ENCODE peak calls at places on chromosomes 4 and X, in eight cellular contexts. One of them, this sample, is unnamed.

GRCh38 chrX:40855411-40855810 is 120.1 kb upstream of the MED14 start:
- DNase-seq in MM.1S: no peak
- DNase-seq in PC-3: peak
- DNase-seq in OCI-LY7: no peak
- DNase-seq in GM23248: peak
- DNase-seq in GM23338: no peak
- DNase-seq in hepatocyte: no peak
- DNase-seq in SK-N-SH: no peak
- DNase-seq in this sample: no peak

GRCh38 chr4:76898385-76898692 is 395 bp upstream of the SOWAHB start:
- DNase-seq in MM.1S: no peak
- DNase-seq in PC-3: no peak
- DNase-seq in OCI-LY7: no peak
- DNase-seq in GM23248: no peak
- DNase-seq in GM23338: no peak
- DNase-seq in hepatocyte: no peak
- DNase-seq in SK-N-SH: no peak
- DNase-seq in this sample: no peak

GRCh38 chr4:8407316-8407715 is 33.2 kb downstream of the ACOX3 start:
- DNase-seq in MM.1S: no peak
- DNase-seq in PC-3: no peak
- DNase-seq in OCI-LY7: no peak
- DNase-seq in GM23248: no peak
- DNase-seq in GM23338: no peak
- DNase-seq in hepatocyte: no peak
- DNase-seq in SK-N-SH: no peak
- DNase-seq in this sample: no peak

GRCh38 chr4:101784957-101785356 is 5.6 kb upstream of the BANK1 start:
- DNase-seq in MM.1S: no peak
- DNase-seq in PC-3: no peak
- DNase-seq in OCI-LY7: no peak
- DNase-seq in GM23248: no peak
- DNase-seq in GM23338: no peak
- DNase-seq in hepatocyte: no peak
- DNase-seq in SK-N-SH: no peak
- DNase-seq in this sample: peak

GRCh38 chr4:114890773-114891172 is 222.6 kb downstream of the NDST4 start:
- DNase-seq in MM.1S: no peak
- DNase-seq in PC-3: no peak
- DNase-seq in OCI-LY7: no peak
- DNase-seq in GM23248: no peak
- DNase-seq in GM23338: no peak
- DNase-seq in hepatocyte: no peak
- DNase-seq in SK-N-SH: no peak
- DNase-seq in this sample: no peak

GRCh38 chr4:160745126-160745525 is 1418.7 kb downstream of the FSTL5 start:
- DNase-seq in MM.1S: no peak
- DNase-seq in PC-3: no peak
- DNase-seq in OCI-LY7: no peak
- DNase-seq in GM23248: no peak
- DNase-seq in GM23338: no peak
- DNase-seq in hepatocyte: no peak
- DNase-seq in SK-N-SH: no peak
- DNase-seq in this sample: no peak

GRCh38 chr4:1547863-1548637 is 136.1 kb downstream of the FAM53A start:
- DNase-seq in MM.1S: no peak
- DNase-seq in PC-3: no peak
- DNase-seq in OCI-LY7: no peak
- DNase-seq in GM23248: no peak
- DNase-seq in GM23338: peak
- DNase-seq in hepatocyte: no peak
- DNase-seq in SK-N-SH: no peak
- DNase-seq in this sample: no peak

GRCh38 chr4:3673716-3674478 is 92.3 kb upstream of the ADRA2C start:
- DNase-seq in MM.1S: no peak
- DNase-seq in PC-3: no peak
- DNase-seq in OCI-LY7: no peak
- DNase-seq in GM23248: no peak
- DNase-seq in GM23338: no peak
- DNase-seq in hepatocyte: no peak
- DNase-seq in SK-N-SH: no peak
- DNase-seq in this sample: no peak

GRCh38 chr4:124079174-124079780 is 633.3 kb downstream of the ANKRD50 start:
- DNase-seq in MM.1S: no peak
- DNase-seq in PC-3: peak
- DNase-seq in OCI-LY7: no peak
- DNase-seq in GM23248: peak
- DNase-seq in GM23338: no peak
- DNase-seq in hepatocyte: no peak
- DNase-seq in SK-N-SH: no peak
- DNase-seq in this sample: no peak

GRCh38 chr4:158193171-158193749 is 17.0 kb upstream of the TMEM144 start:
- DNase-seq in MM.1S: peak
- DNase-seq in PC-3: peak
- DNase-seq in OCI-LY7: peak
- DNase-seq in GM23248: peak
- DNase-seq in GM23338: peak
- DNase-seq in hepatocyte: peak
- DNase-seq in SK-N-SH: peak
- DNase-seq in this sample: peak

GRCh38 chr4:1329408-1330371 is 17.3 kb upstream of the UVSSA start:
- DNase-seq in MM.1S: no peak
- DNase-seq in PC-3: no peak
- DNase-seq in OCI-LY7: no peak
- DNase-seq in GM23248: peak
- DNase-seq in GM23338: no peak
- DNase-seq in hepatocyte: no peak
- DNase-seq in SK-N-SH: no peak
- DNase-seq in this sample: no peak

GRCh38 chrX:131237363-131237762 is 51.7 kb downstream of the IGSF1 start:
- DNase-seq in MM.1S: no peak
- DNase-seq in PC-3: no peak
- DNase-seq in OCI-LY7: no peak
- DNase-seq in GM23248: no peak
- DNase-seq in GM23338: peak
- DNase-seq in hepatocyte: no peak
- DNase-seq in SK-N-SH: no peak
- DNase-seq in this sample: no peak

GRCh38 chr4:184168406-184169019 is 49.2 kb downstream of the ENPP6 start:
- DNase-seq in MM.1S: peak
- DNase-seq in PC-3: peak
- DNase-seq in OCI-LY7: peak
- DNase-seq in GM23248: peak
- DNase-seq in GM23338: peak
- DNase-seq in hepatocyte: peak
- DNase-seq in SK-N-SH: peak
- DNase-seq in this sample: peak

GRCh38 chr4:123889376-123889945 is 492.9 kb downstream of the SPRY1 start:
- DNase-seq in MM.1S: no peak
- DNase-seq in PC-3: no peak
- DNase-seq in OCI-LY7: no peak
- DNase-seq in GM23248: no peak
- DNase-seq in GM23338: no peak
- DNase-seq in hepatocyte: no peak
- DNase-seq in SK-N-SH: peak
- DNase-seq in this sample: no peak

GRCh38 chrX:40880712-40881111 is 145.4 kb upstream of the MED14 start:
- DNase-seq in MM.1S: no peak
- DNase-seq in PC-3: no peak
- DNase-seq in OCI-LY7: no peak
- DNase-seq in GM23248: no peak
- DNase-seq in GM23338: no peak
- DNase-seq in hepatocyte: no peak
- DNase-seq in SK-N-SH: no peak
- DNase-seq in this sample: no peak

GRCh38 chr4:74262522-74262921 is 45.7 kb upstream of the EPGN start:
- DNase-seq in MM.1S: no peak
- DNase-seq in PC-3: no peak
- DNase-seq in OCI-LY7: no peak
- DNase-seq in GM23248: peak
- DNase-seq in GM23338: no peak
- DNase-seq in hepatocyte: no peak
- DNase-seq in SK-N-SH: peak
- DNase-seq in this sample: no peak

GRCh38 chr4:154497901-154498300 is 6.3 kb upstream of the DCHS2 start:
- DNase-seq in MM.1S: no peak
- DNase-seq in PC-3: no peak
- DNase-seq in OCI-LY7: no peak
- DNase-seq in GM23248: no peak
- DNase-seq in GM23338: no peak
- DNase-seq in hepatocyte: no peak
- DNase-seq in SK-N-SH: no peak
- DNase-seq in this sample: no peak

GRCh38 chr4:10296730-10297129 is 160.5 kb downstream of the ZNF518B start:
- DNase-seq in MM.1S: no peak
- DNase-seq in PC-3: no peak
- DNase-seq in OCI-LY7: no peak
- DNase-seq in GM23248: peak
- DNase-seq in GM23338: peak
- DNase-seq in hepatocyte: peak
- DNase-seq in SK-N-SH: no peak
- DNase-seq in this sample: peak

GRCh38 chr4:153987291-153987690 is 198.4 kb upstream of the SFRP2 start:
- DNase-seq in MM.1S: no peak
- DNase-seq in PC-3: no peak
- DNase-seq in OCI-LY7: no peak
- DNase-seq in GM23248: peak
- DNase-seq in GM23338: no peak
- DNase-seq in hepatocyte: no peak
- DNase-seq in SK-N-SH: no peak
- DNase-seq in this sample: no peak

GRCh38 chrX:140034916-140035315 is 69.6 kb upstream of the CXorf66 start:
- DNase-seq in MM.1S: peak
- DNase-seq in PC-3: peak
- DNase-seq in OCI-LY7: peak
- DNase-seq in GM23248: peak
- DNase-seq in GM23338: peak
- DNase-seq in hepatocyte: no peak
- DNase-seq in SK-N-SH: peak
- DNase-seq in this sample: peak

GRCh38 chr4:154076921-154077320 is 288.0 kb upstream of the SFRP2 start:
- DNase-seq in MM.1S: no peak
- DNase-seq in PC-3: peak
- DNase-seq in OCI-LY7: no peak
- DNase-seq in GM23248: peak
- DNase-seq in GM23338: no peak
- DNase-seq in hepatocyte: no peak
- DNase-seq in SK-N-SH: no peak
- DNase-seq in this sample: no peak

GRCh38 chr4:1504786-1505500 is 98.7 kb upstream of the NKX1-1 start:
- DNase-seq in MM.1S: no peak
- DNase-seq in PC-3: no peak
- DNase-seq in OCI-LY7: no peak
- DNase-seq in GM23248: peak
- DNase-seq in GM23338: no peak
- DNase-seq in hepatocyte: no peak
- DNase-seq in SK-N-SH: peak
- DNase-seq in this sample: no peak

GRCh38 chrX:110394653-110395052 is 36.0 kb downstream of the RTL9 start:
- DNase-seq in MM.1S: no peak
- DNase-seq in PC-3: peak
- DNase-seq in OCI-LY7: no peak
- DNase-seq in GM23248: peak
- DNase-seq in GM23338: no peak
- DNase-seq in hepatocyte: peak
- DNase-seq in SK-N-SH: no peak
- DNase-seq in this sample: no peak

DNA sequence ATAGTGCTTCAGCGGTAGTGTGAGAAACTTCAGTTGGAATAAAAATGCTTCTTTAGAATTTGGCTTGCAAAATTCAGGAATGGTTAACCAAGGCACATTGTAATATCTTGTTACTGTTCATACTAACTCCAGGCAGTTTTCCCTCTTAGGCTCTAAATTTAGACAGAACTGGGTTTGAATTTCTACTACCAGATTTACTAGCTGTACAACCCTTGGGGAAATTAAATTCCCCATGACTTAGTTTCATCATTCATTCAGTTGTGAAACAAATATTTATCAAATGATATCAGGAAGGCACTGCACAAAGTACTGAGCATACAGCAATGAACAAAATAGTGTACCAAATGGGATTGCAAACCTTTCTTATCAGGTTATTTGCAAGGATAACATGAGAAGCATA is 135.0 kb upstream of the IL15 start:
- DNase-seq in MM.1S: no peak
- DNase-seq in PC-3: no peak
- DNase-seq in OCI-LY7: no peak
- DNase-seq in GM23248: peak
- DNase-seq in GM23338: no peak
- DNase-seq in hepatocyte: no peak
- DNase-seq in SK-N-SH: no peak
- DNase-seq in this sample: no peak
- TF ChIP-seq EZH2phosphoT487 in MM.1S: no peak
- TF ChIP-seq EZH2phosphoT487 in PC-3: no peak
- TF ChIP-seq EZH2phosphoT487 in OCI-LY7: no peak
- TF ChIP-seq EZH2phosphoT487 in GM23248: no peak
- TF ChIP-seq EZH2phosphoT487 in GM23338: no peak
- TF ChIP-seq EZH2phosphoT487 in hepatocyte: no peak
- TF ChIP-seq EZH2phosphoT487 in SK-N-SH: no peak
- TF ChIP-seq EZH2phosphoT487 in this sample: no peak

DNA sequence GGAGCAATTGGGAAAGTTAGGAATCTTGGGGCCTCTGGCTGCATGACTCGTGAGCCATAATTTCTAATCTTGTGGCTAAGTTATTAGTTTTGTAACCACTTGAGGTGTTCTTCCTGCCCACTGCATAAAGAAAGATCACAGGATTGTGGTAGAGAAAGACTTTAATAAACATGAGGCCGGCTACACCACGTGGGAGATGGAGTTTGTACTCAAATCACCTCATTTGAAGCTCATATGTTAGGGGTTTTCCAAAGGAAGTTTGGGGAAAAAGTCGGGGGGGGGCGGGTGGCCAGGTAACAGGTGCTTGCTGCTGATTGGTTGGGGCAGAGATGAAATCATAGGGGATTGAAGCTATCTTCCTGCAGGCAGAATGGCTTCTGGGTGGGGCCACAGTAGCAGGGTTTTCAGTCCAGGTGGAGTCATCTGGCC is 287.8 kb downstream of the ZNF674 start:
- DNase-seq in MM.1S: no peak
- DNase-seq in PC-3: peak
- DNase-seq in OCI-LY7: no peak
- DNase-seq in GM23248: no peak
- DNase-seq in GM23338: no peak
- DNase-seq in hepatocyte: no peak
- DNase-seq in SK-N-SH: no peak
- DNase-seq in this sample: no peak
- H3K27ac ChIP-seq in MM.1S: no peak
- H3K27ac ChIP-seq in PC-3: peak
- H3K27ac ChIP-seq in OCI-LY7: no peak
- H3K27ac ChIP-seq in GM23248: no peak
- H3K27ac ChIP-seq in GM23338: no peak
- H3K27ac ChIP-seq in hepatocyte: no peak
- H3K27ac ChIP-seq in SK-N-SH: no peak
- H3K27ac ChIP-seq in this sample: no peak

GRCh38 chr4:88573286-88573994 is 18.8 kb upstream of the HERC3 start:
- DNase-seq in MM.1S: no peak
- DNase-seq in PC-3: no peak
- DNase-seq in OCI-LY7: no peak
- DNase-seq in GM23248: peak
- DNase-seq in GM23338: no peak
- DNase-seq in hepatocyte: no peak
- DNase-seq in SK-N-SH: no peak
- DNase-seq in this sample: no peak
- TF ChIP-seq EZH2phosphoT487 in MM.1S: no peak
- TF ChIP-seq EZH2phosphoT487 in PC-3: no peak
- TF ChIP-seq EZH2phosphoT487 in OCI-LY7: no peak
- TF ChIP-seq EZH2phosphoT487 in GM23248: no peak
- TF ChIP-seq EZH2phosphoT487 in GM23338: no peak
- TF ChIP-seq EZH2phosphoT487 in hepatocyte: no peak
- TF ChIP-seq EZH2phosphoT487 in SK-N-SH: no peak
- TF ChIP-seq EZH2phosphoT487 in this sample: no peak

GRCh38 chr4:105587851-105588250 is 35.4 kb downstream of the ARHGEF38 start:
- DNase-seq in MM.1S: no peak
- DNase-seq in PC-3: peak
- DNase-seq in OCI-LY7: no peak
- DNase-seq in GM23248: no peak
- DNase-seq in GM23338: no peak
- DNase-seq in hepatocyte: no peak
- DNase-seq in SK-N-SH: no peak
- DNase-seq in this sample: no peak
- H3K27ac ChIP-seq in MM.1S: no peak
- H3K27ac ChIP-seq in PC-3: peak
- H3K27ac ChIP-seq in OCI-LY7: no peak
- H3K27ac ChIP-seq in GM23248: no peak
- H3K27ac ChIP-seq in GM23338: no peak
- H3K27ac ChIP-seq in hepatocyte: peak
- H3K27ac ChIP-seq in SK-N-SH: no peak
- H3K27ac ChIP-seq in this sample: no peak